ENCODE peak calls at places on chromosomes 3 and 15, in eight cellular contexts. R is T1000; E is HS-27A; B is endothelial cell; F is cardiac muscle cell; A is T-helper 2 cell; C is activated CD8-positive, alpha-beta memory T cell treated with anti-CD3 and anti-CD28 coated beads for 48 hours; V is MCF 10A. W is an unnamed sample.

GRCh38 chr15:64034519-64034918 is 11.8 kb downstream of the DAPK2 start:
- DNase-seq in B (no peak), E (no peak), C (no peak), R (no peak), V (no peak), F (no peak), A (no peak), W (no peak)

GRCh38 chr15:77901251-77901881 is 176.1 kb downstream of the TBC1D2B start:
- DNase-seq in R (no peak), C (no peak), E (no peak), A (no peak), F (no peak), V (no peak), B (no peak), W (no peak)

GRCh38 chr3:1439395-1439794 is 346.6 kb downstream of the CNTN6 start:
- DNase-seq in V (peak), F (no peak), B (no peak), A (no peak), R (no peak), C (no peak), E (no peak), W (peak)

GRCh38 chr15:66071160-66071559 is 182.4 kb downstream of the MEGF11 start:
- DNase-seq in A (no peak), F (no peak), R (no peak), C (no peak), E (no peak), B (no peak), V (no peak), W (no peak)

GRCh38 chr3:155753038-155753647 is 8.3 kb upstream of the PLCH1 start:
- DNase-seq in V (peak), A (no peak), E (no peak), B (no peak), R (no peak), F (peak), C (no peak), W (no peak)

GRCh38 chr15:47384316-47384715 is 333.0 kb upstream of the SEMA6D start:
- DNase-seq in C (no peak), R (peak), A (no peak), B (peak), E (peak), F (peak), V (peak), W (peak)

GRCh38 chr15:27392163-27392562 is 421.2 kb downstream of the GABRG3 start:
- DNase-seq in C (no peak), F (no peak), B (no peak), A (no peak), R (no peak), V (no peak), E (no peak), W (no peak)

GRCh38 chr3:47910777-47911440 is 105.3 kb downstream of the MAP4 start:
- DNase-seq in V (peak), E (peak), A (no peak), B (no peak), C (no peak), R (peak), F (no peak), W (no peak)

W was measured in WERI-Rb-1.